ENCODE peak calls at places on chromosomes 16 and 17, in eight cellular contexts. V, R, G, U, H, N, S and M are unnamed samples. For H3K9me3, the result is how much of the 10 kb centered on the place peaks cover.

GRCh38 chr17:50283714-50284432 is 9.6 kb downstream of the TMEM92 start:
- DNase-seq in N (no peak), H (peak), U (no peak), R (no peak), V (no peak), G (no peak), S (no peak), M (no peak)

GRCh38 chr16:80997139-80997798 is 9.4 kb downstream of the CMC2 start:
- DNase-seq in V (peak), U (no peak), N (no peak), S (no peak), H (no peak), G (no peak), R (peak), M (no peak)

GRCh38 chr17:45092932-45093430 is 31.9 kb downstream of the NMT1 start:
- DNase-seq in V (peak), G (no peak), N (peak), H (peak), R (no peak), S (peak), U (no peak), M (no peak)

GRCh38 chr16:61829631-61830030 is 206.6 kb downstream of the CDH8 start:
- DNase-seq in U (peak), N (no peak), G (no peak), R (no peak), H (no peak), S (no peak), V (peak), M (no peak)

GRCh38 chr17:40098846-40099626 is 1.4 kb downstream of the NR1D1 start:
- DNase-seq in U (peak), S (peak), R (peak), V (peak), N (peak), H (peak), G (peak), M (peak)

GRCh38 chr17:3895354-3895753 is 2.5 kb upstream of the CAMKK1 start:
- DNase-seq in G (no peak), N (no peak), U (no peak), V (no peak), H (no peak), S (no peak), R (peak), M (no peak)

GRCh38 chr16:30122621-30123160 is 329 bp downstream of the MAPK3 start:
- DNase-seq in R (peak), U (no peak), V (peak), H (no peak), N (no peak), G (peak), S (no peak), M (no peak)

GRCh38 chr17:55833311-55833710 is 82.5 kb downstream of the PCTP start:
- DNase-seq in S (no peak), V (no peak), R (no peak), H (no peak), G (no peak), N (no peak), U (no peak), M (no peak)

GRCh38 chr16:10037771-10038170 is 144.5 kb downstream of the GRIN2A start:
- DNase-seq in N (no peak), G (no peak), H (no peak), R (no peak), V (peak), U (no peak), S (no peak), M (no peak)

GRCh38 chr16:75483222-75483621 is 12.0 kb downstream of the CHST6 start:
- DNase-seq in S (peak), H (no peak), R (no peak), N (no peak), G (no peak), U (no peak), V (no peak), M (no peak)

GRCh38 chr17:21028192-21028591 is 14.6 kb downstream of the USP22 start:
- DNase-seq in S (no peak), U (no peak), R (no peak), V (no peak), H (no peak), G (no peak), N (no peak), M (no peak)

GRCh38 chr16:23482778-23483177 is 27.5 kb downstream of the GGA2 start:
- DNase-seq in S (no peak), V (no peak), G (no peak), H (no peak), N (no peak), R (no peak), U (no peak), M (no peak)

GRCh38 chr16:11361043-11361442 is 15.8 kb downstream of the RMI2 start:
- DNase-seq in S (no peak), R (no peak), U (no peak), G (no peak), N (no peak), H (no peak), V (peak), M (no peak)

GRCh38 chr17:65205655-65206054 is 68.5 kb downstream of the RGS9 start:
- DNase-seq in U (no peak), V (no peak), H (no peak), R (no peak), S (no peak), N (no peak), G (no peak), M (no peak)

GRCh38 chr17:78013683-78014467 is 55.4 kb downstream of the TNRC6C start:
- DNase-seq in U (peak), N (peak), R (peak), H (no peak), S (peak), V (peak), G (peak), M (no peak)

GRCh38 chr17:81345211-81346089 is 49.8 kb upstream of the BAHCC1 start:
- DNase-seq in V (peak), N (peak), H (peak), S (peak), U (peak), R (peak), G (peak), M (peak)

GRCh38 chr16:85089485-85089884 is 22.8 kb downstream of the CIBAR2 start:
- DNase-seq in R (no peak), N (no peak), U (no peak), V (no peak), G (no peak), S (no peak), H (no peak), M (no peak)

GRCh38 chr16:31354394-31355291 is at the start of gene ITGAX:
- DNase-seq in R (no peak), N (peak), V (no peak), S (no peak), H (peak), G (no peak), U (no peak), M (no peak)

GRCh38 chr17:64784353-64784798 is 122.3 kb upstream of the SMURF2 start:
- DNase-seq in V (no peak), N (no peak), H (no peak), R (no peak), S (no peak), G (no peak), U (no peak), M (no peak)

GRCh38 chr16:84732674-84733352 is 33.0 kb downstream of the USP10 start:
- DNase-seq in R (no peak), S (no peak), H (no peak), U (no peak), G (no peak), N (no peak), V (no peak), M (no peak)

GRCh38 chr17:57874434-57875108 is 24.7 kb upstream of the MRPS23 start:
- DNase-seq in V (peak), N (peak), S (no peak), R (no peak), H (peak), U (peak), G (no peak), M (no peak)

GRCh38 chr16:56910654-56911539 is 21.0 kb upstream of the HERPUD1 start:
- DNase-seq in R (peak), S (no peak), N (no peak), V (peak), U (no peak), G (no peak), H (no peak), M (no peak)

GRCh38 chr17:34570491-34570890 is 8.9 kb upstream of the TMEM132E start:
- DNase-seq in R (no peak), S (no peak), H (no peak), G (no peak), N (no peak), V (no peak), U (no peak), M (no peak)

GRCh38 chr17:29107933-29108805 is 65.2 kb downstream of the PIPOX start:
- DNase-seq in V (no peak), U (no peak), N (peak), R (no peak), S (peak), H (no peak), G (no peak), M (no peak)

GRCh38 chr17:77308768-77309726 is 168.3 kb downstream of the SEC14L1 start:
- DNase-seq in G (no peak), R (no peak), N (no peak), V (no peak), S (no peak), H (peak), U (no peak), M (no peak)

GRCh38 chr17:5234645-5235576 is at the start of gene SCIMP:
- DNase-seq in H (peak), U (no peak), R (peak), V (no peak), G (no peak), S (no peak), N (peak), M (no peak)

GRCh38 chr17:42720996-42721583 is 23.8 kb downstream of the EZH1 start:
- DNase-seq in U (peak), N (no peak), R (peak), G (no peak), S (no peak), H (no peak), V (peak), M (no peak)

GRCh38 chr17:1030684-1031557 is 34.0 kb downstream of the TIMM22 start:
- DNase-seq in S (no peak), G (no peak), H (no peak), U (no peak), R (no peak), V (no peak), N (peak), M (no peak)

GRCh38 chr16:19507882-19508281 is 14.0 kb downstream of the GDE1 start:
- DNase-seq in S (peak), N (no peak), H (no peak), V (no peak), R (no peak), U (no peak), G (no peak), M (no peak)

GRCh38 chr17:50046179-50046578 is 9.7 kb upstream of the ITGA3 start:
- DNase-seq in R (no peak), G (no peak), U (no peak), H (no peak), V (no peak), S (no peak), N (no peak), M (no peak)

DNA sequence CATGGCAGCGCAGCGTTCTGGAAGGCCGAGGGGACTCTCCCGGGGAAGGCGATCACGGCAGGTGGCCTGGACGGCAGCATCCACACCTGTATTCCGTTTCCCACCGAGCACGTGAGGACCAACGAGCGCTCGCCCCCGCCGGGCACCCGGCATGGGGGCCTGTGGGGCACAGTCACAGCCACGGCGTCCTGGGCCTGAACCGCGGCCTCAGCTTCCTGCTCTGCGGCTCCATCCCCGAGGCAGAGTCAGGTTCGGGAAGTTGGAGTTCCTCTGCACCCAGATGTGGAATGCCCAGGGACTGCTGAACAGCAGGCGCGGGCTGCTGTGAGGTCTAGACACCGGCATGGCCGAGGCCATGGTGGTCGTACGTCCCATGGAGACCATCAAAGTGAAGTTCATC is 1713.9 kb downstream of the TP53TG3F start:
- DNase-seq in U (no peak), H (no peak), V (no peak), N (no peak), S (no peak), R (no peak), G (no peak), M (no peak)
- H3K9me3 ChIP-seq in U (under half), H (under half), V (under half), N (under half), S (under half), R (under half), G (under half), M (under half)

GRCh38 chr16:78663690-78664089 is 564.2 kb downstream of the WWOX start:
- DNase-seq in G (no peak), S (no peak), R (no peak), V (no peak), H (no peak), N (no peak), U (no peak), M (no peak)
- H3K9me3 ChIP-seq in G (under half), S (under half), R (under half), V (under half), H (under half), N (under half), U (under half), M (under half)

GRCh38 chr16:86405319-86405718 is 105.0 kb upstream of the FOXF1 start:
- DNase-seq in S (no peak), U (no peak), G (no peak), H (no peak), V (no peak), R (no peak), N (no peak), M (no peak)

GRCh38 chr16:86401119-86401518 is 109.2 kb upstream of the FOXF1 start:
- DNase-seq in S (no peak), N (no peak), R (no peak), V (no peak), U (no peak), H (no peak), G (no peak), M (no peak)

GRCh38 chr16:86403541-86404163 is 106.7 kb upstream of the FOXF1 start:
- DNase-seq in S (no peak), U (no peak), N (no peak), H (no peak), V (no peak), G (no peak), R (no peak), M (no peak)

GRCh38 chr16:86404678-86405077 is 105.6 kb upstream of the FOXF1 start:
- DNase-seq in H (no peak), R (no peak), S (no peak), N (no peak), U (no peak), G (no peak), V (no peak), M (no peak)

DNA sequence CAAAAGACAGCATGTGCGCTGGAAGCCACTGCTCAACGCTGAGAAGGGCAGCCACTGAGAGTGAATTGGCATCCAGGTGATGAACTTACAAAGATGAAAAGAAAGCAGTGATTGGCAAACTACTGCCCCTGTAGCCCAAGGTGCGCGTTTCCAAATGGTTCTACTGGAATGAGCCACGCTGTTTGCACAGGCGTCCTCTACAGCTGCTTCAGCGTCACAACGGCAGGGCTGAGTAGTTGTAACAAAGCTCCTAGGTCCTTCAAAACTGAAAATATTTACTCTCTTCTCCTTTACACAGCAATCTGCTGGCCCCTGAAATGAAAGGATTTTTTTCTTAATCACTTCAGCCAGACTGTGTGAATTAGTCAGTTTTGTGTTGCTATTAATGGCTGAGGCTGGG is 107.3 kb upstream of the FOXF1 start:
- DNase-seq in U (no peak), V (no peak), H (no peak), S (no peak), G (no peak), N (no peak), R (no peak), M (no peak)
- H3K9me3 ChIP-seq in U (under half), V (under half), H (under half), S (under half), G (under half), N (under half), R (under half), M (under half)

GRCh38 chr16:35596467-35596866 is 2137.1 kb downstream of the TP53TG3F start:
- DNase-seq in S (no peak), U (no peak), H (no peak), N (no peak), V (no peak), R (no peak), G (no peak), M (no peak)
- H3K9me3 ChIP-seq in S (under half), U (under half), H (under half), N (under half), V (under half), R (under half), G (under half), M (under half)

GRCh38 chr16:3223913-3224515 is 10.9 kb downstream of the ZNF200 start:
- DNase-seq in G (no peak), N (no peak), H (no peak), S (no peak), U (no peak), V (no peak), R (no peak), M (no peak)

GRCh38 chr16:3216263-3216640 is 18.7 kb downstream of the ZNF200 start:
- DNase-seq in U (no peak), S (no peak), H (no peak), N (no peak), R (peak), V (no peak), G (no peak), M (no peak)

GRCh38 chr16:3215601-3216262 is 19.2 kb downstream of the ZNF200 start:
- DNase-seq in V (no peak), R (no peak), G (peak), H (no peak), S (no peak), U (no peak), N (no peak), M (no peak)

GRCh38 chr16:3214904-3215600 is 19.9 kb downstream of the ZNF200 start:
- DNase-seq in V (no peak), G (no peak), N (no peak), H (no peak), R (peak), S (no peak), U (no peak), M (no peak)

GRCh38 chr16:3220839-3221238 is 14.1 kb downstream of the ZNF200 start:
- DNase-seq in U (no peak), R (no peak), N (no peak), S (no peak), H (no peak), V (no peak), G (no peak), M (no peak)
- H3K9me3 ChIP-seq in U (under half), R (under half), N (under half), S (under half), H (under half), V (under half), G (half or more), M (under half)

DNA sequence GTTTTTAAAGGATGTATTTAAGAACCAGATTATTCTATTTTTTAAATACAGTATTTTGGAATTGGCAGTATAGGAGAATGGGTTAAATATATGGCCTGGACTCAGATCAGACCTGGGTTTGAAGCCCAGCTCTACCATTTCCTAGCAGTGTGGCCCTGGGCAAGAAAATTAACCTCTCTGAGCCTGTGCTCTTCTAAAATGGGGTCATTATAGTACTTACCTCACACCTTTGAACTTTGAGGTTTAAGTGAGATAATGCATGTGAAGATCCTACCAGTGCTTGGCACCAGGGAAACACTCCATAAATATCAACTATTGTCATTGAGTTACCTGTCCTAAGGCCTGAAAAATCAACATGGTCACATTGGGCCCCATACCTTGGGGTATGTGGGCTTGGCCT is 93.4 kb upstream of the WSB1 start:
- DNase-seq in R (no peak), U (no peak), V (no peak), G (no peak), H (no peak), N (no peak), S (no peak), M (no peak)
- H3K9me3 ChIP-seq in R (under half), U (under half), V (under half), G (under half), H (under half), N (under half), S (under half), M (under half)

GRCh38 chr16:55898592-55898991 is 23.4 kb upstream of the CES5A start:
- DNase-seq in S (no peak), R (no peak), V (no peak), G (no peak), H (no peak), N (no peak), U (no peak), M (no peak)

GRCh38 chr16:55889518-55889917 is 14.3 kb upstream of the CES5A start:
- DNase-seq in N (no peak), G (no peak), R (no peak), U (no peak), S (no peak), V (no peak), H (no peak), M (no peak)

GRCh38 chr16:55892821-55893220 is 17.6 kb upstream of the CES5A start:
- DNase-seq in G (no peak), S (no peak), N (no peak), R (no peak), U (no peak), V (no peak), H (no peak), M (no peak)
- H3K9me3 ChIP-seq in G (under half), S (under half), N (under half), R (under half), U (under half), V (under half), H (under half), M (under half)